ENCODE peak calls at places on chromosomes 7 and 10, in seven cellular contexts. K, A, V, Y, J, D and F are unnamed samples.

GRCh38 chr7:124029789-124030188 is 3.1 kb downstream of the TMEM229A start:
- DNase-seq in K (no peak), A (no peak), V (no peak), Y (no peak), J (no peak), D (no peak), F (no peak)

GRCh38 chr10:103676851-103677417 is 178.4 kb downstream of the SH3PXD2A start:
- DNase-seq in K (peak), A (no peak), V (no peak), Y (no peak), J (no peak), D (no peak), F (no peak)

GRCh38 chr7:18179058-18179457 is 151.4 kb upstream of the PRPS1L1 start:
- DNase-seq in K (no peak), A (no peak), V (peak), Y (no peak), J (no peak), D (no peak), F (no peak)

GRCh38 chr7:50309736-50310135 is 5.2 kb downstream of the IKZF1 start:
- DNase-seq in K (no peak), A (no peak), V (no peak), Y (no peak), J (no peak), D (no peak), F (peak)

GRCh38 chr10:86362566-86363183 is 3.9 kb downstream of the GRID1 start:
- DNase-seq in K (peak), A (no peak), V (no peak), Y (no peak), J (no peak), D (no peak), F (no peak)

GRCh38 chr10:120279196-120279595 is 177.8 kb upstream of the PLPP4 start:
- DNase-seq in K (no peak), A (no peak), V (no peak), Y (no peak), J (no peak), D (no peak), F (no peak)

GRCh38 chr7:30799206-30799975 is 28.2 kb downstream of the MINDY4 start:
- DNase-seq in K (peak), A (no peak), V (no peak), Y (no peak), J (no peak), D (no peak), F (no peak)

GRCh38 chr7:142759433-142759832 is 10.2 kb downstream of the PRSS1 start:
- DNase-seq in K (no peak), A (no peak), V (no peak), Y (no peak), J (no peak), D (no peak), F (no peak)

GRCh38 chr7:83856094-83856493 is 207.2 kb upstream of the SEMA3E start:
- DNase-seq in K (no peak), A (no peak), V (no peak), Y (no peak), J (no peak), D (no peak), F (no peak)

GRCh38 chr10:124829447-124830115 is 28.0 kb downstream of the ABRAXAS2 start:
- DNase-seq in K (no peak), A (no peak), V (no peak), Y (no peak), J (no peak), D (no peak), F (no peak)

GRCh38 chr7:129827467-129827990 is 125.2 kb downstream of the UBE2H start:
- DNase-seq in K (no peak), A (no peak), V (no peak), Y (no peak), J (no peak), D (no peak), F (no peak)

GRCh38 chr7:49812534-49812933 is 39.1 kb downstream of the VWC2 start:
- DNase-seq in K (no peak), A (no peak), V (no peak), Y (no peak), J (no peak), D (no peak), F (no peak)

GRCh38 chr7:150335774-150336112 is 5.7 kb downstream of the RARRES2 start:
- DNase-seq in K (no peak), A (no peak), V (peak), Y (no peak), J (no peak), D (no peak), F (no peak)

GRCh38 chr10:11335167-11335652 is 276.2 kb downstream of the USP6NL start:
- DNase-seq in K (no peak), A (no peak), V (no peak), Y (no peak), J (no peak), D (peak), F (no peak)

GRCh38 chr7:17680026-17680425 is 260.3 kb downstream of the SNX13 start:
- DNase-seq in K (peak), A (no peak), V (peak), Y (no peak), J (no peak), D (no peak), F (no peak)